ENCODE peak calls at places on chromosome 19, in four cellular contexts. P is CD4-positive, alpha-beta T cell; U is AG09319; D is mammary epithelial cell. C is an unnamed sample.

GRCh38 chr19:10043286-10043927 is 30.1 kb downstream of the RDH8 start:
- DNase-seq in D (peak), P (no peak), U (no peak), C (no peak)

GRCh38 chr19:16461630-16462051 is 10.1 kb downstream of the EPS15L1 start:
- DNase-seq in D (no peak), U (no peak), P (no peak), C (no peak)

GRCh38 chr19:40907968-40908735 is 26.1 kb upstream of the CYP2A7 start:
- DNase-seq in U (no peak), P (peak), D (no peak), C (no peak)

GRCh38 chr19:35498220-35498619 is 8.0 kb upstream of the KRTDAP start:
- DNase-seq in U (no peak), D (no peak), P (no peak), C (no peak)

GRCh38 chr19:4007836-4008539 is 452 bp downstream of the PIAS4 start:
- DNase-seq in P (no peak), D (no peak), U (no peak), C (peak)

GRCh38 chr19:31545766-31546165 is 196.5 kb upstream of the TSHZ3 start:
- DNase-seq in P (no peak), U (no peak), D (no peak), C (no peak)

GRCh38 chr19:28481674-28482073 is 731.3 kb downstream of the UQCRFS1 start:
- DNase-seq in U (no peak), P (no peak), D (no peak), C (no peak)

GRCh38 chr19:51250786-51251452 is at the start of gene SIGLECL1:
- DNase-seq in U (no peak), P (no peak), D (no peak), C (no peak)

GRCh38 chr19:21143846-21144245 is 2.0 kb downstream of the ZNF431 start:
- DNase-seq in U (no peak), D (peak), P (no peak), C (peak)

GRCh38 chr19:32421589-32422361 is 16.2 kb downstream of the DPY19L3 start:
- DNase-seq in P (no peak), D (no peak), U (no peak), C (no peak)

GRCh38 chr19:35740423-35741215 is 1.6 kb downstream of the IGFLR1 start:
- DNase-seq in U (peak), P (peak), D (peak), C (peak)

GRCh38 chr19:29845576-29846176 is 33.9 kb downstream of the CCNE1 start:
- DNase-seq in U (no peak), D (peak), P (no peak), C (peak)

GRCh38 chr19:10805075-10805757 is 30.8 kb downstream of the TMED1 start:
- DNase-seq in U (no peak), P (no peak), D (no peak), C (no peak)

GRCh38 chr19:47232422-47233211 is 1.6 kb upstream of the BBC3 start:
- DNase-seq in D (peak), U (no peak), P (no peak), C (peak)

GRCh38 chr19:7790416-7790815 is 27.4 kb downstream of the CLEC4M start:
- DNase-seq in U (no peak), P (no peak), D (no peak), C (no peak)

GRCh38 chr19:23785982-23786381 is 27.3 kb upstream of the ZNF681 start:
- DNase-seq in U (no peak), D (no peak), P (no peak), C (no peak)

GRCh38 chr19:48514123-48514458 is 2.5 kb upstream of the LMTK3 start:
- DNase-seq in D (no peak), U (no peak), P (no peak), C (no peak)

GRCh38 chr19:10820173-10820572 is 15.8 kb downstream of the TMED1 start:
- DNase-seq in U (no peak), P (no peak), D (no peak), C (no peak)

GRCh38 chr19:55504252-55504603 is 16.0 kb downstream of the SSC5D start:
- DNase-seq in U (no peak), P (no peak), D (no peak), C (no peak)

GRCh38 chr19:54532528-54532927 is 29.9 kb downstream of the LAIR2 start:
- DNase-seq in U (no peak), D (no peak), P (no peak), C (no peak)

GRCh38 chr19:7266832-7267231 is 27.4 kb downstream of the INSR start:
- DNase-seq in U (no peak), P (no peak), D (no peak), C (no peak)

GRCh38 chr19:42117076-42117475 is 15.2 kb downstream of the POU2F2 start:
- DNase-seq in P (no peak), D (no peak), U (no peak), C (no peak)

GRCh38 chr19:32817252-32817912 is 52.2 kb downstream of the SLC7A9 start:
- DNase-seq in P (no peak), U (no peak), D (no peak), C (no peak)

GRCh38 chr19:28553005-28553404 is 659.9 kb downstream of the UQCRFS1 start:
- DNase-seq in U (no peak), P (no peak), D (no peak), C (no peak)

GRCh38 chr19:6260912-6261636 is 18.7 kb downstream of the MLLT1 start:
- DNase-seq in U (no peak), P (no peak), D (no peak), C (peak)

GRCh38 chr19:45972944-45973525 is 630 bp downstream of the NOVA2 start:
- DNase-seq in U (no peak), P (no peak), D (no peak), C (no peak)

GRCh38 chr19:17385878-17386611 is 8.0 kb downstream of the CCDC194 start:
- DNase-seq in D (no peak), U (no peak), P (peak), C (peak)

GRCh38 chr19:49814010-49814409 is 918 bp upstream of the FUZ start:
- DNase-seq in P (no peak), U (no peak), D (no peak), C (no peak)

DNA sequence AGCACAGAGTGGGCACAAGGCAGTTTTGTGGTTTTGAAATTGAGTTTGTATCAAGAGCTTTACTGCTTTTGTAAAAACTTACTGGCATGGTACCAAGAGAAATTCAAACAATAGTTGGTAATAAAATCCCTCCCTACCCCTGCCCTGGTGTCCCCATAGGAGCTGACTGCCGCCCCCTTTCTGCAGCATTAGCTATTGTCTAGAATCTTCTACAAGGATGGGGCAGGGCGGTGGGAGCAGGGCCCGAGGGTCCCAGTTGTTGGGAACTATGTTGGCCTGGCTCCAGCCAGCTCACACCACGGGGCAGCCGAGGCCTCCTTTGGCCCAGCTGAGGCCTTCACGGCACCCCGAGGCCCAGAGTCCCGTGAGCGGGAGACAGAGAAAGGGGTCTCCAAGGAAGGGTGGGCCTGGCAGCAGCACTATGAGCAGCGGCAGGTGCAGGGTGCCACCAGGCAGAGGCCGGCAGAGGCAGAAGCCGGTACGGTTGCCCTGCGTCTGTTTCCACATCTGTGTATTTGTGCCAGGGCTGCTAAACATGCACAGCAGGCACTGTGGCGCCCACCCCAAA is 57.9 kb downstream of the KDM4B start:
- DNase-seq in P (no peak), D (no peak), U (no peak), C (no peak)
- TF ChIP-seq CTCF in P (no peak), D (no peak), U (peak), C (peak)

GRCh38 chr19:1791879-1792278 is 20.2 kb downstream of the ATP8B3 start:
- DNase-seq in U (no peak), D (no peak), P (no peak), C (no peak)
- TF ChIP-seq CTCF in U (no peak), D (no peak), P (no peak), C (no peak)

DNA sequence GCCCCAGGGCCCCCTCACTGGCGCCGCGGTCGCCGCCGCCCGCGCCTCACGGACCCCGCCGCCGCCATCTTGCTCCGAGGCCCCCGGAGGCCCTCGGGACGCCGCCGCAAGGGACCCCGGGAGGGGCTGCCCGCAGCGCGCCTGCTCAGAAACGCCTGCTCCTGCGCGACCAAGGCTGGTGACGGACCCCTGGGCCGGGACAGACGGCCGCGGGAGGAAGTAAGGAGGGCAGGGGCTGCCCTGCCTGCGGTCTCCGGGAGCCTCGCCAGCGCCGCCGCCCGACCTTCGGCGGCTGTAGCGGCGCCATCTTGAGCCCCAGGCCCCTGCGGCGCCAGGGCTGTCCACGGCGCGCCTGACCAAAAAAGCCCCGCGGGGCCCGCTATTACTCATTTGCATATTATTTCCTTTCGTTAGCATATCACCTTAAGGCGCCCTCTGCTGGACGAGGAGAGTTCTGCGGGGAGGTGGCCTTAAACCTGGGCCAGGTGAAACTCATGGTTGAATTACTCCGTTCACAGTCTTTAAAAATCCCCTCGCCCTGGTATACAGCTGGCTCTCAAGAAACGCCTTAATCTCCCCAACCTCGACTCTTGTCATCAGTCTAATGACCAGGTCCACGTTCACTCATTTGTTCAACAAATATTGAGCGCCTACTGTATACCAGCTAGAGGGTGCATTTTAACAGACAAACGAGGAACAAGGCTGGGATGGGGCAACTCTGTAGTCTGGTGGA is at the start of gene REXO1:
- DNase-seq in U (peak), D (peak), P (peak), C (peak)
- TF ChIP-seq CTCF in U (peak), D (peak), P (peak), C (peak)

DNA sequence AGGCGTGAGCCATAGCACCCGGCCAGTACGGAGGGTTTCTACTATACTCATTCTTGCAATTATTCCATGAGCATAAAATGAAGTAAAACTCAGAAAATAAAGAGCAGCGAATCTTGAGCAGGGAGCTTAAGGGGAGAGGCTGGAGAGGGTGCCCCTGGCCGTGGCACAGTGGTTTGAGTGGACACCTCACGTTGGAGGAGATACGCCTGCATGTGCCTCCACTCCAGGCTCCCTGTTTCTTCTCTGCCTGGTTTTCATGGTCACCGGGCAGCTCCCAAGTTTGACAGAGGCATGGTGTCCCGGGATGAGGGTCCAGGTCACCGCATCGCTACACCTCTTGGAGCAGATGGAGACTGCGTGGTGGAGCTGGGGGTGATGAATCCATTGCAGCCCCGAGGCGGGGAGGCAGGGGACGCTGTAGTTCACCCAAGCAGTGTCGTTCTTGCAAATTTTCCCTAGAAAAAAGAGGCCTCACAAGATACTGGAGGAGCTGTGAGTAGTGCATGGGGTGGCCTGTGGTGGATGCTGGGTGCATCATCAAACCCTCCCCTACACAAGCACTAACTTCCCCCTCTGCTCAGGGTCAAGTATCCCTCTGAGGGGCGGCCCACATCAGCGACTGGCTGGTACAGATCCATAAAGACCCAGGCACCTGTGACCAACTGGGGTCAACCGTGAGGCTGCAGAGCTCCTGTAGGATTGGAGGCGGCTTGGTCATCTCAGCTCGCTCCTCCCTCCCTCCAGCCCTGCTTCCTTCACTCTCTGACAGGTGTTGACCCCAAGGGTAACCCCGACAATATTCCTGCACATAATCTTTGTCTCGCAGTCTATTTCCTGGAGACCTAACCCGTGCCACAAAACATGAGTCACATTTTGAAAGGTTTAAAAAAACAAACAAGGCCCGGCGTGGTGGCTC is 3.6 kb upstream of the MIER2 start:
- DNase-seq in D (no peak), P (no peak), U (no peak), C (no peak)
- TF ChIP-seq CTCF in D (no peak), P (no peak), U (no peak), C (no peak)

GRCh38 chr19:13154911-13155471 is 4.8 kb downstream of the IER2 start:
- DNase-seq in U (no peak), P (peak), D (peak), C (peak)
- TF ChIP-seq CTCF in U (peak), P (peak), D (peak), C (no peak)

GRCh38 chr19:44690131-44690440 is 8.9 kb upstream of the CEACAM16 start:
- DNase-seq in U (no peak), D (no peak), P (no peak), C (no peak)
- TF ChIP-seq CTCF in U (no peak), D (no peak), P (no peak), C (no peak)

GRCh38 chr19:38849746-38850230 is at the start of gene HNRNPL:
- DNase-seq in D (no peak), U (no peak), P (peak), C (no peak)

GRCh38 chr19:38851622-38852230 is 1.9 kb upstream of the HNRNPL start:
- DNase-seq in U (peak), D (peak), P (peak), C (peak)

GRCh38 chr19:38849147-38849745 is 540 bp downstream of the HNRNPL start:
- DNase-seq in U (peak), P (peak), D (peak), C (peak)

GRCh38 chr19:38850976-38851621 is 1.3 kb upstream of the HNRNPL start:
- DNase-seq in P (peak), U (no peak), D (no peak), C (no peak)

DNA sequence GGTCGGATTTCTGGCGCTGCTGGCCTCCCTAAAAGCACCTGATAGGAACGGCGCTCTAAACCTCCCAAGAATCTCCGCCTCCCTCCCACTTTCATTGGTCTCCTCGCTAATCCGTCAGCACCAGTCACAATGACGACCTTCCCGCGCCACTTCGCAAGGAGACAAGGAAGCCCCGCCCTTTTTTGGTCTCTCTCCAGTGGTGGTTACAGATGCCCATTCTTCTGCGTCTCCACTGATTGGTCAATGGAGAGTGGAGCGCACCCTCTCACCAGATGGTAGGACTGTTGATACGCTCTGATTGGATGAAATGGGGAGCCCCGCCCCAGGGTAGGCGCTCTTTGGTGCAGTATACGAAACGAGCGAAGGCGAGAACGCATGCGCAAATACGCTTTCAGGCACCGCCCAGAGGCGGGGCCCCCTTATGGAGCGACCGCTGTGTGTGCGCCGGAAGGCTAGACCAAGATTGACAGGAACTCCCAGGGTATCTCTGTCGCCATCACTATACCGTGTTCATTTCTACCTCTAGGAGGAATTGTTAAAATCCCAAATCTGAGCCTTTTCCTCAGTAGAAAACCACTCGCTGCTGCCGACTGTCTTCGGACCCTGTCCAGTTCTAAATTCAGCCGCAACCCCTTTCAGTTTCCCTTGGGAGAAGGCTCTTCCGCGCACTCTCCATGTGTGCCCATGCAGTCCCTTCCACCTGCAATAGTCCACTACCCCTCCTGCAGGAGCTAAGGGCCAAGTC is 617 bp upstream of the HNRNPL start:
- DNase-seq in U (peak), P (peak), D (peak), C (peak)
- TF ChIP-seq CTCF in U (peak), P (no peak), D (peak), C (no peak)

C was measured in MCF 10A.